ENCODE peak calls at places on chromosomes 12 and 14, in seven cellular contexts. N is CD4-positive, alpha-beta T cell; D is MM.1S; R is thyroid gland; F is GDM1; Y is globus pallidus; L is activated CD8-positive, alpha-beta T cell treated with anti-CD3 and anti-CD28 coated beads, Interleukin-2, amount 10 ng/mL, durations not matched to agents 7 days and 5 days. V is an unnamed sample.

GRCh38 chr14:96673706-96674105 is 123.5 kb upstream of the VRK1 start:
- DNase-seq in N (no peak), D (no peak), R (no peak), F (no peak), Y (no peak), L (no peak), V (no peak)

GRCh38 chr12:20463920-20464524 is 95.7 kb downstream of the PDE3A start:
- DNase-seq in N (no peak), D (peak; percentile 26), R (no peak), F (no peak), Y (peak; percentile 22), L (no peak), V (no peak)

GRCh38 chr12:117790198-117790597 is 178.6 kb downstream of the KSR2 start:
- DNase-seq in N (no peak), D (no peak), R (no peak), F (no peak), Y (no peak), L (no peak), V (no peak)

GRCh38 chr12:46217686-46218508 is 50.9 kb downstream of the SLC38A1 start:
- DNase-seq in N (no peak), D (peak; percentile 72), R (no peak), F (peak; percentile 88), Y (peak; percentile 57), L (peak; percentile 82), V (peak; percentile 45)

GRCh38 chr12:99529966-99530365 is 117.6 kb upstream of the GARIN6 start:
- DNase-seq in N (no peak), D (no peak), R (no peak), F (no peak), Y (no peak), L (no peak), V (no peak)

GRCh38 chr12:103495158-103495782 is 498 bp downstream of the C12orf42 start:
- DNase-seq in N (peak; percentile 65), D (peak; percentile 43), R (peak; percentile 3), F (no peak), Y (no peak), L (peak; percentile 68), V (peak; percentile 59)

GRCh38 chr12:16389594-16389993 is 42.1 kb downstream of the MGST1 start:
- DNase-seq in N (no peak), D (no peak), R (peak; percentile 10), F (no peak), Y (no peak), L (no peak), V (no peak)

GRCh38 chr12:13273097-13273496 is 76.6 kb downstream of the EMP1 start:
- DNase-seq in N (no peak), D (no peak), R (no peak), F (no peak), Y (no peak), L (no peak), V (no peak)

GRCh38 chr12:88600272-88600671 is 20.0 kb upstream of the KITLG start:
- DNase-seq in N (no peak), D (no peak), R (no peak), F (no peak), Y (no peak), L (no peak), V (no peak)

GRCh38 chr12:75933136-75933535 is 98.4 kb downstream of the PHLDA1 start:
- DNase-seq in N (no peak), D (no peak), R (no peak), F (no peak), Y (no peak), L (no peak), V (no peak)

GRCh38 chr12:62720661-62721330 is 214.2 kb downstream of the PPM1H start:
- DNase-seq in N (no peak), D (no peak), R (peak; percentile 90), F (no peak), Y (peak; percentile 82), L (no peak), V (no peak)

GRCh38 chr14:90599748-90600507 is 203.1 kb downstream of the CALM1 start:
- DNase-seq in N (no peak), D (no peak), R (peak; percentile 75), F (no peak), Y (peak; percentile 63), L (no peak), V (no peak)

V was measured in T-cell.